ENCODE peak calls at places on chromosomes 6 and 20, in four cellular contexts. L is mucosa of gallbladder, M is breast epithelium, I is activated T-cell treated with anti-CD3 and anti-CD28 coated beads for 1 hour. Y is an unnamed sample.

GRCh38 chr6:157398151-157398550 is 17.2 kb downstream of the ZDHHC14 start:
- DNase-seq in L (no peak), M (no peak), I (no peak), Y (no peak)

GRCh38 chr6:145069966-145070365 is 665.4 kb downstream of the EPM2A start:
- DNase-seq in L (no peak), M (no peak), I (no peak), Y (no peak)

GRCh38 chr6:149114167-149114566 is 203.3 kb upstream of the TAB2 start:
- DNase-seq in L (no peak), M (peak), I (no peak), Y (no peak)

GRCh38 chr20:1588166-1588868 is 30.8 kb upstream of the SIRPD start:
- DNase-seq in L (no peak), M (no peak), I (no peak), Y (no peak)

GRCh38 chr6:160085713-160086505 is 35.7 kb upstream of the SLC22A1 start:
- DNase-seq in L (no peak), M (no peak), I (no peak), Y (no peak)

GRCh38 chr6:16430661-16431089 is 192.3 kb downstream of the GMPR start:
- DNase-seq in L (no peak), M (no peak), I (no peak), Y (no peak)

GRCh38 chr6:16409531-16410441 is 171.4 kb downstream of the GMPR start:
- DNase-seq in L (peak), M (peak), I (peak), Y (peak)

GRCh38 chr6:21891065-21891464 is 297.5 kb downstream of the SOX4 start:
- DNase-seq in L (no peak), M (no peak), I (no peak), Y (no peak)

GRCh38 chr6:75213112-75213511 is 7.3 kb upstream of the COL12A1 start:
- DNase-seq in L (no peak), M (no peak), I (no peak), Y (no peak)

GRCh38 chr6:69232506-69233194 is 564.2 kb downstream of the LMBRD1 start:
- DNase-seq in L (peak), M (no peak), I (no peak), Y (no peak)

GRCh38 chr20:60680554-60680953 is 571.5 kb upstream of the CDH4 start:
- DNase-seq in L (no peak), M (no peak), I (no peak), Y (no peak)

GRCh38 chr6:92979281-92979680 is 440.1 kb downstream of the EPHA7 start:
- DNase-seq in L (no peak), M (no peak), I (no peak), Y (no peak)

GRCh38 chr20:36792422-36792821 is 18.9 kb upstream of the DSN1 start:
- DNase-seq in L (no peak), M (no peak), I (no peak), Y (no peak)

GRCh38 chr6:120198033-120198432 is 848.5 kb upstream of the MAN1A1 start:
- DNase-seq in L (no peak), M (no peak), I (no peak), Y (no peak)

GRCh38 chr20:54479138-54479906 is 3.9 kb downstream of the DOK5 start:
- DNase-seq in L (no peak), M (no peak), I (no peak), Y (no peak)

GRCh38 chr20:63745424-63745805 is 5.8 kb downstream of the SLC2A4RG start:
- DNase-seq in L (no peak), M (no peak), I (no peak), Y (no peak)

GRCh38 chr6:74050921-74051320 is 354.9 kb downstream of the CD109 start:
- DNase-seq in L (no peak), M (no peak), I (no peak), Y (no peak)

GRCh38 chr6:64121166-64121565 is 485.6 kb downstream of the PHF3 start:
- DNase-seq in L (no peak), M (no peak), I (no peak), Y (no peak)

GRCh38 chr20:4234128-4234527 is 218.8 kb upstream of the RNF24 start:
- DNase-seq in L (no peak), M (no peak), I (no peak), Y (no peak)

GRCh38 chr20:14712302-14712739 is 374.9 kb upstream of the FLRT3 start:
- DNase-seq in L (peak), M (no peak), I (no peak), Y (no peak)

GRCh38 chr6:135118142-135118730 is 62.9 kb upstream of the MYB start:
- DNase-seq in L (no peak), M (no peak), I (no peak), Y (no peak)

GRCh38 chr6:43858161-43859153 is 88.4 kb downstream of the VEGFA start:
- DNase-seq in L (no peak), M (no peak), I (no peak), Y (no peak)

GRCh38 chr20:49187330-49188100 is 619 bp downstream of the STAU1 start:
- DNase-seq in L (no peak), M (no peak), I (peak), Y (peak)

GRCh38 chr6:43119456-43119855 is 43.3 kb downstream of the PTK7 start:
- DNase-seq in L (no peak), M (no peak), I (no peak), Y (no peak)

GRCh38 chr20:43305749-43306148 is 116.0 kb upstream of the PTPRT start:
- DNase-seq in L (no peak), M (no peak), I (no peak), Y (no peak)

GRCh38 chr6:124870611-124871201 is 91.5 kb upstream of the RNF217 start:
- DNase-seq in L (no peak), M (no peak), I (no peak), Y (no peak)

GRCh38 chr20:13501500-13501899 is 137.2 kb downstream of the TASP1 start:
- DNase-seq in L (no peak), M (no peak), I (no peak), Y (no peak)

GRCh38 chr6:114564302-114564933 is 221.6 kb upstream of the HS3ST5 start:
- DNase-seq in L (no peak), M (no peak), I (no peak), Y (no peak)

GRCh38 chr6:159540883-159541282 is 152.2 kb downstream of the SOD2 start:
- DNase-seq in L (no peak), M (no peak), I (no peak), Y (no peak)

GRCh38 chr6:42250509-42250908 is 32.8 kb upstream of the MRPS10 start:
- DNase-seq in L (no peak), M (no peak), I (no peak), Y (no peak)

GRCh38 chr20:3101251-3101650 is 16.7 kb upstream of the AVP start:
- DNase-seq in L (no peak), M (no peak), I (no peak), Y (no peak)

GRCh38 chr6:110545081-110545872 is 68.9 kb upstream of the SLC22A16 start:
- DNase-seq in L (no peak), M (no peak), I (no peak), Y (no peak)

GRCh38 chr6:129575378-129576118 is 134.4 kb downstream of the ARHGAP18 start:
- DNase-seq in L (peak), M (no peak), I (no peak), Y (no peak)

GRCh38 chr6:170372380-170373325 is 66.1 kb downstream of the FAM120B start:
- DNase-seq in L (no peak), M (no peak), I (no peak), Y (no peak)

GRCh38 chr6:36751091-36751490 is 53.5 kb downstream of the RAB44 start:
- DNase-seq in L (no peak), M (no peak), I (no peak), Y (no peak)

GRCh38 chr6:14640631-14641030 is 523.1 kb downstream of the CD83 start:
- DNase-seq in L (no peak), M (no peak), I (no peak), Y (no peak)

GRCh38 chr6:50187212-50188055 is 137.7 kb upstream of the DEFB112 start:
- DNase-seq in L (no peak), M (no peak), I (no peak), Y (no peak)